ENCODE peak calls at places on chromosome 17, in nine cellular contexts. B is DMS153; M is NCI-H2107; E is colonic mucosa; O is HCEC 1CT; T is stimulated activated CD4-positive, alpha-beta T cell treated with anti-CD3 and anti-CD28 coated beads, Interleukin-4, amount 100 ng/mL, for 48 hours; Z is T-helper 2 cell; N is hippocampal formation; H is AG10803. X is an unnamed sample.
A peak's percentile ranks its signal among the peaks of the same experiment; 100 is the strongest.

GRCh38 chr17:20997711-20998570 is 44.9 kb downstream of the USP22 start:
- DNase-seq in B (no peak), M (no peak), E (no peak), O (no peak), T (no peak), Z (no peak), N (no peak), H (no peak), X (no peak)

GRCh38 chr17:77801545-77802332 is 156.8 kb upstream of the TNRC6C start:
- DNase-seq in B (no peak), M (no peak), E (no peak), O (no peak), T (no peak), Z (no peak), N (no peak), H (no peak), X (no peak)

GRCh38 chr17:80109066-80109618 is 7.8 kb downstream of the GAA start:
- DNase-seq in B (peak; percentile 57), M (no peak), E (no peak), O (no peak), T (no peak), Z (no peak), N (no peak), H (no peak), X (no peak)

GRCh38 chr17:43079578-43080302 is 45.4 kb downstream of the BRCA1 start:
- DNase-seq in B (no peak), M (no peak), E (peak; percentile 40), O (no peak), T (no peak), Z (no peak), N (no peak), H (no peak), X (no peak)

GRCh38 chr17:52470553-52470952 is 312.0 kb upstream of the CA10 start:
- DNase-seq in B (peak; percentile 5), M (no peak), E (no peak), O (no peak), T (no peak), Z (no peak), N (no peak), H (no peak), X (no peak)

GRCh38 chr17:78432226-78432894 is 53.9 kb downstream of the PGS1 start:
- DNase-seq in B (no peak), M (no peak), E (no peak), O (no peak), T (no peak), Z (no peak), N (peak; percentile 84), H (no peak), X (no peak)

GRCh38 chr17:47257651-47258339 is 4.2 kb downstream of the ITGB3 start:
- DNase-seq in B (no peak), M (no peak), E (no peak), O (peak; percentile 77), T (no peak), Z (no peak), N (no peak), H (peak; percentile 89), X (no peak)

GRCh38 chr17:33687831-33688230 is 394.7 kb upstream of the ASIC2 start:
- DNase-seq in B (no peak), M (no peak), E (no peak), O (no peak), T (no peak), Z (no peak), N (no peak), H (no peak), X (no peak)

GRCh38 chr17:76909971-76910760 is 42.0 kb downstream of the MGAT5B start:
- DNase-seq in B (no peak), M (no peak), E (peak; percentile 27), O (no peak), T (peak; percentile 10), Z (peak; percentile 11), N (no peak), H (peak; percentile 17), X (peak; percentile 53)

GRCh38 chr17:78237403-78238012 is 6.1 kb downstream of the TMEM235 start:
- DNase-seq in B (no peak), M (no peak), E (no peak), O (no peak), T (no peak), Z (no peak), N (peak; percentile 89), H (no peak), X (no peak)

GRCh38 chr17:42284020-42284369 is 4.3 kb upstream of the STAT5A start:
- DNase-seq in B (no peak), M (no peak), E (no peak), O (no peak), T (no peak), Z (no peak), N (no peak), H (no peak), X (no peak)

GRCh38 chr17:76633628-76634328 is 9.8 kb downstream of the ST6GALNAC1 start:
- DNase-seq in B (no peak), M (no peak), E (no peak), O (no peak), T (no peak), Z (no peak), N (no peak), H (no peak), X (no peak)

GRCh38 chr17:36131931-36132330 is 28.3 kb downstream of the CCL4 start:
- DNase-seq in B (no peak), M (no peak), E (no peak), O (no peak), T (no peak), Z (no peak), N (no peak), H (no peak), X (no peak)

GRCh38 chr17:28950017-28950751 is 1.1 kb downstream of the PHF12 start:
- DNase-seq in B (peak; percentile 10), M (peak; percentile 31), E (peak; percentile 69), O (peak; percentile 52), T (peak; percentile 38), Z (peak; percentile 51), N (no peak), H (peak; percentile 32), X (peak; percentile 45)

GRCh38 chr17:60947100-60947499 is 269.4 kb downstream of the BCAS3 start:
- DNase-seq in B (no peak), M (no peak), E (no peak), O (peak; percentile 76), T (no peak), Z (no peak), N (no peak), H (peak; percentile 51), X (no peak)

GRCh38 chr17:76314392-76315227 is 6.5 kb upstream of the QRICH2 start:
- DNase-seq in B (no peak), M (no peak), E (no peak), O (no peak), T (no peak), Z (no peak), N (no peak), H (no peak), X (no peak)

GRCh38 chr17:81131486-81132196 is 33.7 kb upstream of the PVALEF start:
- DNase-seq in B (no peak), M (no peak), E (peak; percentile 72), O (no peak), T (no peak), Z (no peak), N (no peak), H (no peak), X (peak; percentile 65)